ENCODE peak calls at places on chromosomes 16 and 17, in five cellular contexts. Z is T-helper 2 cell, B is AG04449, G is astrocyte of the spinal cord, L is GM13976. E is an unnamed sample.

GRCh38 chr16:19810817-19811731 is 73.6 kb downstream of the GPRC5B start:
- DNase-seq in Z (no peak), B (peak; percentile 36), G (peak; percentile 56), L (no peak), E (no peak)

GRCh38 chr16:31202402-31203385 is at the start of gene PYCARD:
- DNase-seq in Z (peak; percentile 58), B (no peak), G (peak; percentile 23), L (peak; percentile 79), E (peak; percentile 41)

GRCh38 chr17:56681561-56682266 is 88.2 kb downstream of the NOG start:
- DNase-seq in Z (peak; percentile 68), B (peak; percentile 54), G (peak; percentile 95), L (no peak), E (peak; percentile 7)

GRCh38 chr17:77400445-77400870 is 259.7 kb downstream of the SEC14L1 start:
- DNase-seq in Z (peak; percentile 81), B (no peak), G (no peak), L (peak; percentile 85), E (peak; percentile 67)

GRCh38 chr17:8825802-8826201 is 26.6 kb upstream of the MFSD6L start:
- DNase-seq in Z (no peak), B (no peak), G (no peak), L (no peak), E (no peak)

GRCh38 chr17:838486-838885 is 56.3 kb downstream of the MRM3 start:
- DNase-seq in Z (no peak), B (no peak), G (no peak), L (no peak), E (no peak)

GRCh38 chr17:76515291-76515949 is 14.2 kb upstream of the RHBDF2 start:
- DNase-seq in Z (peak; percentile 96), B (peak; percentile 64), G (peak; percentile 79), L (peak; percentile 73), E (peak; percentile 83)

GRCh38 chr17:2982854-2983636 is 80.4 kb downstream of the OR1D5 start:
- DNase-seq in Z (no peak), B (no peak), G (peak; percentile 64), L (no peak), E (no peak)

GRCh38 chr17:77728022-77728671 is 230.4 kb upstream of the TNRC6C start:
- DNase-seq in Z (peak; percentile 7), B (no peak), G (no peak), L (no peak), E (no peak)

GRCh38 chr17:7844292-7845154 is 10.3 kb upstream of the TMEM88 start:
- DNase-seq in Z (peak; percentile 92), B (no peak), G (peak; percentile 93), L (peak; percentile 93), E (peak; percentile 78)

GRCh38 chr17:71799657-71800056 is 321.2 kb upstream of the SOX9 start:
- DNase-seq in Z (no peak), B (no peak), G (no peak), L (no peak), E (no peak)

GRCh38 chr17:67578058-67578457 is 139.7 kb upstream of the NOL11 start:
- DNase-seq in Z (peak; percentile 5), B (no peak), G (no peak), L (peak; percentile 45), E (no peak)

GRCh38 chr16:64305663-64306062 is 816.2 kb downstream of the CDH11 start:
- DNase-seq in Z (no peak), B (no peak), G (no peak), L (no peak), E (no peak)

GRCh38 chr17:58337600-58338453 is 9.2 kb upstream of the TSPOAP1 start:
- DNase-seq in Z (peak; percentile 99), B (peak; percentile 86), G (peak; percentile 89), L (peak; percentile 83), E (peak; percentile 86)

GRCh38 chr17:67324330-67324729 is 42.0 kb downstream of the PSMD12 start:
- DNase-seq in Z (no peak), B (no peak), G (no peak), L (no peak), E (no peak)

GRCh38 chr17:1267471-1267947 is 2.7 kb upstream of the BHLHA9 start:
- DNase-seq in Z (no peak), B (no peak), G (no peak), L (no peak), E (no peak)

GRCh38 chr16:74998481-74999207 is at the start of gene ZNRF1:
- DNase-seq in Z (peak; percentile 88), B (no peak), G (peak; percentile 78), L (peak; percentile 95), E (peak; percentile 68)

GRCh38 chr17:77566151-77566550 is 392.4 kb upstream of the TNRC6C start:
- DNase-seq in Z (no peak), B (no peak), G (no peak), L (no peak), E (no peak)

GRCh38 chr16:84839054-84839453 is 19.3 kb downstream of the CRISPLD2 start:
- DNase-seq in Z (no peak), B (no peak), G (peak; percentile 82), L (no peak), E (no peak)

GRCh38 chr17:42249681-42250446 is 26.3 kb downstream of the STAT5B start:
- DNase-seq in Z (peak; percentile 88), B (no peak), G (no peak), L (no peak), E (peak; percentile 44)

GRCh38 chr17:43999024-43999423 is 5.4 kb upstream of the NAGS start:
- DNase-seq in Z (no peak), B (no peak), G (no peak), L (no peak), E (no peak)

GRCh38 chr16:1532081-1532760 is 1.2 kb upstream of the TMEM204 start:
- DNase-seq in Z (no peak), B (no peak), G (peak; percentile 5), L (no peak), E (no peak)

GRCh38 chr16:65122974-65123845 is 1.3 kb upstream of the CDH11 start:
- DNase-seq in Z (no peak), B (no peak), G (peak; percentile 74), L (peak; percentile 22), E (no peak)

GRCh38 chr16:30369091-30369937 is 980 bp downstream of the TBC1D10B start:
- DNase-seq in Z (no peak), B (no peak), G (no peak), L (no peak), E (no peak)

GRCh38 chr17:57649731-57650484 is 95.2 kb downstream of the CCDC182 start:
- DNase-seq in Z (no peak), B (no peak), G (peak; percentile 79), L (no peak), E (no peak)

GRCh38 chr17:38605852-38606645 is at the start of gene SRCIN1:
- DNase-seq in Z (peak; percentile 65), B (no peak), G (no peak), L (peak; percentile 82), E (no peak)

GRCh38 chr16:84806256-84806889 is 13.4 kb upstream of the CRISPLD2 start:
- DNase-seq in Z (no peak), B (peak; percentile 42), G (peak; percentile 90), L (peak; percentile 72), E (no peak)

GRCh38 chr16:89053725-89054029 is 40.0 kb upstream of the ACSF3 start:
- DNase-seq in Z (no peak), B (no peak), G (no peak), L (no peak), E (no peak)

GRCh38 chr16:90001761-90002503 is 17.3 kb downstream of the DBNDD1 start:
- DNase-seq in Z (no peak), B (no peak), G (no peak), L (no peak), E (no peak)